ENCODE peak calls at places on chromosomes 3 and 15, in six cellular contexts. V, I, G, M, A and W are unnamed samples. For H3K9me3, the result is how much of the 10 kb centered on the place peaks cover.

GRCh38 chr15:61749169-61749568 is 311.1 kb downstream of the VPS13C start:
- DNase-seq in V (no peak), I (no peak), G (no peak), M (no peak), A (no peak), W (no peak)

GRCh38 chr15:72271895-72272212 is 500 bp downstream of the PARP6 start:
- DNase-seq in V (no peak), I (no peak), G (no peak), M (peak), A (peak), W (peak)

GRCh38 chr15:68666812-68667450 is 88.1 kb downstream of the CORO2B start:
- DNase-seq in V (no peak), I (no peak), G (no peak), M (no peak), A (no peak), W (no peak)

GRCh38 chr3:169122407-169122806 is 541.1 kb downstream of the MECOM start:
- DNase-seq in V (no peak), I (no peak), G (no peak), M (no peak), A (no peak), W (no peak)

GRCh38 chr15:89860851-89861360 is 32.9 kb downstream of the AP3S2 start:
- DNase-seq in V (no peak), I (no peak), G (no peak), M (no peak), A (no peak), W (no peak)

GRCh38 chr15:31399544-31400171 is 73.0 kb downstream of the KLF13 start:
- DNase-seq in V (no peak), I (no peak), G (no peak), M (no peak), A (no peak), W (no peak)

GRCh38 chr3:45965281-45966052 is 22.2 kb downstream of the CXCR6 start:
- DNase-seq in V (no peak), I (peak), G (no peak), M (no peak), A (peak), W (no peak)

GRCh38 chr3:127857270-127857801 is 35.0 kb upstream of the MGLL start:
- DNase-seq in V (peak), I (no peak), G (no peak), M (no peak), A (no peak), W (no peak)

GRCh38 chr15:99167640-99168039 is 62.8 kb downstream of the SYNM start:
- DNase-seq in V (no peak), I (no peak), G (no peak), M (no peak), A (no peak), W (no peak)

GRCh38 chr3:171811059-171811912 is 1.0 kb upstream of the PLD1 start:
- DNase-seq in V (no peak), I (no peak), G (no peak), M (no peak), A (no peak), W (peak)

GRCh38 chr3:195558602-195559001 is 15.5 kb upstream of the PPP1R2 start:
- DNase-seq in V (no peak), I (no peak), G (no peak), M (no peak), A (peak), W (no peak)

GRCh38 chr3:66068255-66068654 is 29.5 kb upstream of the MAGI1 start:
- DNase-seq in V (no peak), I (no peak), G (no peak), M (no peak), A (no peak), W (no peak)

GRCh38 chr15:88900309-88900981 is 5.1 kb upstream of the HAPLN3 start:
- DNase-seq in V (no peak), I (no peak), G (no peak), M (no peak), A (no peak), W (no peak)

GRCh38 chr15:43977072-43977884 is 150.5 kb downstream of the WDR76 start:
- DNase-seq in V (no peak), I (no peak), G (no peak), M (no peak), A (peak), W (no peak)

GRCh38 chr3:4720316-4721075 is 227.3 kb downstream of the ITPR1 start:
- DNase-seq in V (peak), I (peak), G (peak), M (peak), A (no peak), W (peak)

GRCh38 chr3:6861331-6861988 is 545 bp downstream of the GRM7 start:
- DNase-seq in V (no peak), I (no peak), G (no peak), M (no peak), A (no peak), W (no peak)

GRCh38 chr3:124800076-124800475 is 69.8 kb downstream of the UMPS start:
- DNase-seq in V (no peak), I (no peak), G (no peak), M (no peak), A (no peak), W (no peak)

GRCh38 chr3:187063286-187064081 is 75.8 kb downstream of the RPL39L start:
- DNase-seq in V (peak), I (no peak), G (no peak), M (peak), A (peak), W (no peak)

GRCh38 chr3:101784850-101785613 is 6.0 kb downstream of the NXPE3 start:
- DNase-seq in V (no peak), I (no peak), G (no peak), M (no peak), A (no peak), W (no peak)

GRCh38 chr3:12984023-12984823 is 89.0 kb downstream of the IQSEC1 start:
- DNase-seq in V (peak), I (peak), G (peak), M (peak), A (peak), W (no peak)

GRCh38 chr15:46386356-46386755 is 751.5 kb downstream of the SQOR start:
- DNase-seq in V (no peak), I (no peak), G (no peak), M (no peak), A (no peak), W (no peak)

GRCh38 chr3:65636326-65636725 is 402.4 kb downstream of the MAGI1 start:
- DNase-seq in V (no peak), I (no peak), G (no peak), M (no peak), A (no peak), W (no peak)

GRCh38 chr3:9890249-9891071 is at the start of gene JAGN1:
- DNase-seq in V (peak), I (peak), G (peak), M (peak), A (peak), W (peak)

GRCh38 chr15:74365619-74366445 is 1.6 kb downstream of the CYP11A1 start:
- DNase-seq in V (no peak), I (no peak), G (no peak), M (no peak), A (no peak), W (no peak)

GRCh38 chr15:74368121-74368520 is 675 bp upstream of the CYP11A1 start:
- DNase-seq in V (no peak), I (no peak), G (no peak), M (no peak), A (no peak), W (no peak)

GRCh38 chr15:74367296-74367854 is at the start of gene CYP11A1:
- DNase-seq in V (no peak), I (no peak), G (no peak), M (no peak), A (no peak), W (no peak)

GRCh38 chr15:74362482-74362881 is 5.0 kb downstream of the CYP11A1 start:
- DNase-seq in V (no peak), I (no peak), G (no peak), M (no peak), A (no peak), W (no peak)

DNA sequence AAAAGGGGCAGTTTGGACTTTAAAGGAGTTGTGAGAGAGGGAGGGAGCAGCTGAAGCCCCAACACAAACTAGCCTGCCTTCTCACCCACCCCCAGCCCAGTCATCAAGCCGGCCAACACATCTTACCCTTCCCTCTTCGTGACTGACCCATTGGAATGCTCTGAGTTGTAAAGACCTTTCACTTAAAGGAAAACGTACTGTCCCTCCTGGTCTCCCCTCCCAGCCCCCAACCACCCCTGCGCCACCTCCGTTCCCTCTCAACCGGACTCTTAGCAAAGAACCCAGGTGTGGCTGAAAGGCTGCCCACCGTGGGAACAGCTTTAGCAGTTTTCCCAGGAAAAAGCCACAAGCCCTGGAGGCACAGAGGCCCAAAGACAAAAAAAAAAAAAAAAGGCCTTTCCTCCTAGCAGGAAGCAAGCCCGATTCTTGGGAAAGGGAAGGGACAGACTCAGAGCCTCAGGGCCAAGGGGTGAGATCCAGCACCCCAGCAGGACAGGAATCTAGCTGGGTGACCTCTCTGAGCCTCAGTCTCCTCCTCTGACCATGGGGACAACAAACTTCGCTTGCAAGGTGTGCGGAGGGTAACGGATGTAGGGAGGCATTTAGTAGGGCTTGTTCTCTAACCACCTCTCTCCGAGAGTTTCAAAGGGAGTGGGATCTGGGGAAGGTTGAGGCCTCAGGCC is 2.4 kb downstream of the CYP11A1 start:
- DNase-seq in V (no peak), I (no peak), G (no peak), M (no peak), A (no peak), W (no peak)
- H3K4me3 ChIP-seq in V (peak), I (no peak), G (peak), M (no peak), A (peak), W (peak)

DNA sequence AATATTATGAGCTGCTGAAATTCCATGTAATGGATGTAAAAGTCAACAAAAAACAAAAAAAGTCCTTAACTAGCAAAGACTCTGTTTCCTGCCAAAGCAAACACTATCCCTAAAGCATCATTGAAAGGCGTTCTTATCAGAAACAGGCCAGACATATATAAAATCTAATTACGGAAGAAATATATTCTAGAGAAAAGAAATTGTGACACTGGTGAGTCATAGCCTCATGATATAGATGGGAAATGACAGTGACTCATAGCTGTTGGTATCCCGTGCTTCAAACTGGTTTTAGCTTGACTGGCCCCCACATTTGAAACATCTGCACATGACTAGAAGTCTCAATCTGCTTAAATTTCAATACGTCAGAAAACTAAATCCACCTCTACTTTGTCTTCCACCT is 456.5 kb upstream of the ARRDC4 start:
- DNase-seq in V (no peak), I (no peak), G (no peak), M (no peak), A (no peak), W (no peak)
- H3K9me3 ChIP-seq in V (under half), I (under half), G (under half), M (under half), A (under half), W (under half)

DNA sequence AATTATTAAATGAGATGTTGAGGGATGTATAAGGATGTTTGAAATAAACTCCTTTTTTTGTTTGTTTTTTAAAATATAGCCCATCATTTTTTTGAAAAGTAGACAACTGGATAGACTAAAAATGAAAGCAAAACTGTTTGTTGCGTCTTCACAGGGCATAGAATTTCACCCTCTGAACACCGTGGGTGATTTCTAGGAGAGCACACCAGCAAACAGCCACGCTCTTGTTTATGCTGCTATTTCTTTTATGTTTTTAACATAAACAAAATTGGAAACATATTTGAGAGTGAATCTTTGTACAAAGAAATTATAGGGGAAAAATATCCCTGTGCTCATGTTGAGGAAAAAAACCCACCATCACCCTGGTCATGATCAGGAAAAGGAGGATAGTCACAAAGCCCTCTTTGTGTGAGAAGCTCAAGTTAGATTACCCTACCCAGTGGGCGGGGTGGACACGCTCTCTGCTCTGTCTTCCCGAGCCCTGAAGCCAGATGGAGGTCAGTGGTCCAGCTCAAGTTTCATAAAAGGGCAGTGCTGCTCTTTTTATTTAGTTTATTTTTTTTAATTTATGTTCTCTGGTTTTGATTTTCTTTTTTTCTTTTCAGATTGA is 313.3 kb downstream of the SATB1 start:
- DNase-seq in V (no peak), I (no peak), G (no peak), M (no peak), A (no peak), W (no peak)
- H3K4me3 ChIP-seq in V (no peak), I (no peak), G (no peak), M (no peak), A (no peak), W (no peak)

GRCh38 chr15:86329311-86330013 is 249.8 kb downstream of the AGBL1 start:
- DNase-seq in V (no peak), I (no peak), G (no peak), M (no peak), A (no peak), W (no peak)
- H3K9me3 ChIP-seq in V (under half), I (under half), G (under half), M (under half), A (under half), W (under half)